ENCODE peak calls at places on chromosome 9, in seven cellular contexts. M is BJ, Q is hepatocyte, K is AG09309, O is heart left ventricle, P is prostate gland, Z is lung. H is an unnamed sample.

GRCh38 chr9:34884732-34885131 is 73.4 kb upstream of the PHF24 start:
- DNase-seq in K (no peak), M (no peak), Z (no peak), O (no peak), Q (no peak), P (no peak), H (no peak)

GRCh38 chr9:137759117-137759516 is 118.5 kb upstream of the CACNA1B start:
- DNase-seq in K (no peak), P (no peak), Q (no peak), O (no peak), Z (no peak), M (no peak), H (no peak)

GRCh38 chr9:121997791-121998190 is 95.3 kb downstream of the TTLL11 start:
- DNase-seq in P (no peak), O (no peak), Q (no peak), Z (no peak), K (no peak), M (no peak), H (no peak)

GRCh38 chr9:131394464-131395026 is 659 bp downstream of the PRRC2B start:
- DNase-seq in Z (no peak), K (no peak), O (peak), Q (peak), P (no peak), M (no peak), H (no peak)

GRCh38 chr9:131674425-131675421 is 65.2 kb downstream of the RAPGEF1 start:
- DNase-seq in O (no peak), P (no peak), Z (no peak), M (no peak), Q (no peak), K (no peak), H (no peak)

GRCh38 chr9:134344068-134344820 is 18.0 kb downstream of the RXRA start:
- DNase-seq in M (no peak), O (peak), Q (no peak), P (no peak), Z (peak), K (no peak), H (no peak)

GRCh38 chr9:127091526-127091925 is 30.9 kb downstream of the ANGPTL2 start:
- DNase-seq in K (no peak), M (no peak), Q (no peak), O (no peak), Z (no peak), P (no peak), H (no peak)

GRCh38 chr9:86644315-86645034 is 290.3 kb upstream of the TUT7 start:
- DNase-seq in O (no peak), Z (no peak), K (no peak), M (no peak), P (no peak), Q (no peak), H (no peak)

GRCh38 chr9:33162721-33163311 is 4.3 kb downstream of the B4GALT1 start:
- DNase-seq in K (peak), O (peak), M (peak), P (peak), Q (peak), Z (peak), H (no peak)

GRCh38 chr9:35661756-35662350 is 3.1 kb downstream of the ARHGEF39 start:
- DNase-seq in Q (no peak), O (no peak), P (no peak), M (no peak), Z (no peak), K (no peak), H (no peak)

GRCh38 chr9:16625106-16625505 is 245.4 kb downstream of the BNC2 start:
- DNase-seq in O (no peak), Q (no peak), P (no peak), K (no peak), Z (no peak), M (no peak), H (no peak)

GRCh38 chr9:6567140-6567591 is 78.4 kb downstream of the GLDC start:
- DNase-seq in P (no peak), M (peak), Z (no peak), O (no peak), K (peak), Q (no peak), H (peak)

GRCh38 chr9:22084336-22085035 is 75.4 kb upstream of the CDKN2B start:
- DNase-seq in M (peak), O (no peak), K (peak), P (no peak), Z (no peak), Q (peak), H (peak)

GRCh38 chr9:15697459-15697858 is 144.6 kb downstream of the CCDC171 start:
- DNase-seq in K (peak), M (peak), Q (no peak), P (no peak), O (no peak), Z (no peak), H (peak)

GRCh38 chr9:92668746-92669526 is 995 bp downstream of the IPPK start:
- DNase-seq in M (no peak), O (peak), K (no peak), P (no peak), Z (peak), Q (peak), H (no peak)

GRCh38 chr9:89743216-89743575 is 138.4 kb downstream of the GADD45G start:
- DNase-seq in M (no peak), K (no peak), P (no peak), Z (no peak), Q (no peak), O (no peak), H (no peak)

GRCh38 chr9:86481466-86481865 is 127.3 kb upstream of the TUT7 start:
- DNase-seq in K (no peak), Z (no peak), O (no peak), M (no peak), Q (no peak), P (no peak), H (no peak)

GRCh38 chr9:107274953-107275422 is 8.1 kb upstream of the RAD23B start:
- DNase-seq in P (no peak), K (peak), Z (no peak), O (no peak), M (peak), Q (peak), H (peak)

GRCh38 chr9:107273634-107274033 is 9.4 kb upstream of the RAD23B start:
- DNase-seq in P (no peak), M (no peak), Q (no peak), O (no peak), K (no peak), Z (no peak), H (no peak)

GRCh38 chr9:107274096-107274495 is 9.0 kb upstream of the RAD23B start:
- DNase-seq in Z (no peak), M (no peak), O (no peak), Q (no peak), P (no peak), K (no peak), H (no peak)

GRCh38 chr9:107276966-107277710 is 5.9 kb upstream of the RAD23B start:
- DNase-seq in O (no peak), K (no peak), M (peak), Q (no peak), Z (no peak), P (no peak), H (peak)

DNA sequence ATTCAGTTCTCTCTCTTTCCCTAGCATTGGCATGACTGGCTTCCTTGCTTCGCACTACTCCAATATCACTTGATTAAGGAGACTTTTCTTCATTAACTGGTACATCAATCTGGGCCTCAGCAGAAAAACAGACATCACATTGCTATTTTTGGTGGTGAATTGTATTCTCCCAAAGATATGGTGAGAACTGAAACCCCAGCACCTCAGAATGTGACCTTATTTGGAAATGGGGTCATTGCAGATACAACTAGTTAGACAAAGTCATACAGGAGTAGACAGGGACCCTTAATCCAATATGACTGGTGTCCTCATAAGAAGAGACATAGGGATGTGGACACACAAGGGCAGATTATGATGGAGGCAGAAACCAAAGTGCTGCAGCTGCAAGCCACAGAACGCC is 7.5 kb upstream of the RAD23B start:
- DNase-seq in P (no peak), Q (no peak), O (no peak), Z (no peak), K (no peak), M (no peak), H (no peak)
- H3K4me3 ChIP-seq in P (no peak), Q (no peak), O (no peak), Z (no peak), K (no peak), M (no peak), H (no peak)

GRCh38 chr9:136626740-136627642 is 35.7 kb upstream of the EGFL7 start:
- DNase-seq in M (no peak), Q (peak), Z (no peak), O (no peak), K (no peak), P (no peak), H (no peak)
- TF ChIP-seq CTCF in M (no peak), Q (no peak), Z (no peak), O (no peak), K (peak), P (no peak), H (peak)

DNA sequence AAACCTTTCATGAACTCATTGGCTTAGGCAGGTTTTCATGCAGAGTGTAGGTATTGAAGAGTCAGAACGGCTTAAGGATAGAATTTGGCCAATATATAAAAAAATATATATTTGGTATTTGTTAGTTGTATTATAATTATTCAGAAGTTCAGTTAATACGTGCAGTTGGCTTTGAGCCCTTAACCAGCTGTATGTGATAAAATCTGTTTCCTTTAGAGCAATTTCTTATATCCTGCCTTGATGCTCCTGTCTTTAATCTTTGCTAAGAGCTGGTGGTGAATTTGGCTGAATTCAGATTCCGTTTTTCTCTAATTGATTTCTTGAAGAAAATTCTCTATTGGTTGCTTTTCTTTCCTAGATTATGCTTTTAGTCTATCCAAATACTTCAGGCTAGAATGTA is 3.7 kb downstream of the ANXA1 start:
- DNase-seq in Z (no peak), O (no peak), Q (no peak), M (no peak), P (no peak), K (no peak), H (no peak)
- H3K4me3 ChIP-seq in Z (no peak), O (no peak), Q (no peak), M (peak), P (no peak), K (no peak), H (no peak)

GRCh38 chr9:130348881-130349280 is 83.3 kb downstream of the HMCN2 start:
- DNase-seq in P (no peak), M (no peak), K (no peak), Q (no peak), O (no peak), Z (no peak), H (no peak)

GRCh38 chr9:130349398-130349797 is 83.8 kb downstream of the HMCN2 start:
- DNase-seq in Z (no peak), P (no peak), M (no peak), Q (no peak), K (no peak), O (no peak), H (no peak)

GRCh38 chr9:130348341-130348740 is 82.8 kb downstream of the HMCN2 start:
- DNase-seq in K (no peak), Q (no peak), O (no peak), M (no peak), Z (no peak), P (no peak), H (no peak)

GRCh38 chr9:130347036-130347435 is 81.5 kb downstream of the HMCN2 start:
- DNase-seq in Z (no peak), M (no peak), Q (no peak), K (no peak), O (no peak), P (no peak), H (no peak)

GRCh38 chr9:130347931-130348330 is 82.4 kb downstream of the HMCN2 start:
- DNase-seq in P (no peak), O (no peak), M (no peak), Z (no peak), K (no peak), Q (no peak), H (no peak)
- TF ChIP-seq CTCF in P (no peak), O (no peak), M (no peak), Z (no peak), K (no peak), Q (no peak), H (no peak)

GRCh38 chr9:112605518-112605917 is 112.4 kb downstream of the INIP start:
- DNase-seq in Q (no peak), P (no peak), Z (no peak), K (no peak), O (no peak), M (no peak), H (no peak)
- H3K4me3 ChIP-seq in Q (no peak), P (no peak), Z (no peak), K (no peak), O (no peak), M (no peak), H (no peak)

GRCh38 chr9:13707635-13708410 is 428.3 kb upstream of the MPDZ start:
- DNase-seq in Z (no peak), O (no peak), Q (no peak), K (no peak), M (no peak), P (no peak), H (no peak)
- TF ChIP-seq CTCF in Z (no peak), O (no peak), Q (no peak), K (no peak), M (no peak), P (no peak), H (no peak)

GRCh38 chr9:128094166-128094949 is 26.3 kb downstream of the SLC25A25 start:
- DNase-seq in P (peak), M (peak), Z (peak), Q (peak), K (peak), O (peak), H (peak)
- H3K4me3 ChIP-seq in P (peak), M (peak), Z (no peak), Q (no peak), K (peak), O (peak), H (peak)

DNA sequence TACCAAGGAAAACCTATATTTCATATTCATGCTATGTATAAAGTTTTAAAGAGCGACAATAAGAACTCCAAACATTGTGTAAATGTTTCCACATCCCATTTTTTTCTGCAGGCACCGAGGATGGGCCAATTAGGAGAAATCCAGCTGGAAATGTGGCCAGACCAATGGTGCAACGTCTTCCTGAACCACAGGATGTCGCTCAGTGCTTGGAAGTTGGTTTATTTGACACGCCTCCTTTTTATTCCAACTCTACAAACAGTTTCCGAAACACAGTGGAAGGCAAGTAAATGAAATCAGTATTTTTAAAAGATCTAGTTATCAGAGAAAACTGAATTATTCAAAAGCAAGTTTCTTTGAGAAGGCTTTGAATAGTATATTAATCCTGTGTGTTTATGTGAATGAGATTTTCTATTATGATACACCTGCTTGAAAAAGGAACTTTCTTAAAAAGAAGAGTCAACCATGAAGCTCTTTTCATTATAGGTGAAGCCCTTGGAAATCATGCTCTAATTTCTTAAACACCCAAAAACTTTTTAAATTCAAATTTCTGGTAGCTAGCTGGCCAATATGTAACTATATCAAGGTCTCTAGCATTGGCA is 9.1 kb downstream of the TYRP1 start:
- DNase-seq in P (peak), K (peak), O (no peak), Q (peak), M (no peak), Z (peak), H (no peak)
- TF ChIP-seq CTCF in P (no peak), K (peak), O (peak), Q (peak), M (peak), Z (peak), H (peak)

H was measured in AG04449.